ENCODE peak calls at places on chromosome 13, in nine cellular contexts. S is PC-3, A is neural progenitor cell, R is psoas muscle, C is AG04450, M is cardiac muscle cell, X is body of pancreas, O is ascending aorta, N is brain microvascular endothelial cell. K is an unnamed sample.

GRCh38 chr13:102286326-102286725 is 115.5 kb downstream of the FGF14 start:
- DNase-seq in O (no peak), N (peak; percentile 50), X (no peak), R (no peak), A (no peak), S (peak; percentile 52), M (no peak), C (peak; percentile 74), K (no peak)

GRCh38 chr13:94829201-94829600 is 116.9 kb upstream of the SOX21 start:
- DNase-seq in X (no peak), O (no peak), N (no peak), R (no peak), C (no peak), A (peak; percentile 52), M (no peak), S (no peak), K (no peak)

GRCh38 chr13:85772379-85772778 is 26.8 kb downstream of the SLITRK6 start:
- DNase-seq in N (peak; percentile 36), O (no peak), R (no peak), C (no peak), X (no peak), M (no peak), S (peak; percentile 4), A (no peak), K (no peak)

GRCh38 chr13:35747594-35747993 is 271.1 kb upstream of the MAB21L1 start:
- DNase-seq in S (no peak), N (no peak), A (no peak), X (no peak), C (no peak), O (no peak), R (no peak), M (no peak), K (no peak)

GRCh38 chr13:36026556-36026955 is 104.6 kb downstream of the DCLK1 start:
- DNase-seq in A (no peak), O (no peak), C (no peak), S (no peak), R (no peak), M (no peak), N (no peak), X (no peak), K (no peak)

GRCh38 chr13:102402292-102402691 is 444 bp upstream of the FGF14 start:
- DNase-seq in A (peak; percentile 91), M (peak; percentile 23), C (no peak), O (peak; percentile 65), R (peak; percentile 44), N (no peak), X (peak; percentile 31), S (no peak), K (no peak)

GRCh38 chr13:51093574-51093973 is 17.5 kb downstream of the C13orf42 start:
- DNase-seq in A (no peak), N (no peak), O (no peak), X (no peak), M (no peak), R (no peak), S (peak; percentile 59), C (no peak), K (no peak)

GRCh38 chr13:109351236-109351635 is 435.1 kb downstream of the IRS2 start:
- DNase-seq in R (no peak), N (no peak), X (no peak), S (no peak), C (no peak), A (no peak), O (no peak), M (no peak), K (no peak)

GRCh38 chr13:79668353-79668752 is 187.4 kb downstream of the NDFIP2 start:
- DNase-seq in N (no peak), C (no peak), M (no peak), S (no peak), O (no peak), R (no peak), A (no peak), X (no peak), K (no peak)

GRCh38 chr13:35014606-35015005 is 72.5 kb downstream of the NBEA start:
- DNase-seq in N (no peak), R (no peak), A (peak; percentile 13), X (no peak), O (no peak), S (no peak), M (no peak), C (no peak), K (no peak)

GRCh38 chr13:112068531-112069062 is 1.6 kb downstream of the SOX1 start:
- DNase-seq in R (no peak), M (no peak), N (no peak), A (peak; percentile 57), O (no peak), C (no peak), S (no peak), X (no peak), K (peak; percentile 68)

GRCh38 chr13:109789262-109789661 is 2.9 kb upstream of the IRS2 start:
- DNase-seq in C (no peak), X (peak; percentile 58), M (no peak), R (no peak), S (no peak), N (no peak), A (no peak), O (no peak), K (no peak)

GRCh38 chr13:45492538-45492937 is 27.8 kb downstream of the COG3 start:
- DNase-seq in S (no peak), A (no peak), N (no peak), C (no peak), R (no peak), M (no peak), O (no peak), X (no peak), K (no peak)

GRCh38 chr13:69796256-69796655 is 311.4 kb upstream of the ATXN8OS start:
- DNase-seq in A (no peak), X (no peak), M (no peak), N (no peak), C (no peak), S (no peak), R (no peak), O (no peak), K (no peak)

GRCh38 chr13:98297043-98297442 is 120.0 kb upstream of the RNF113B start:
- DNase-seq in N (no peak), M (no peak), X (no peak), R (no peak), A (no peak), O (no peak), S (no peak), C (no peak), K (no peak)
- TF ChIP-seq CTCF in N (no peak), M (no peak), X (no peak), R (no peak), A (no peak), O (no peak), S (no peak), C (no peak), K (no peak)

GRCh38 chr13:44321961-44322360 is 51.7 kb upstream of the SERP2 start:
- DNase-seq in C (no peak), O (no peak), S (no peak), M (no peak), N (no peak), R (no peak), X (no peak), A (no peak), K (no peak)

GRCh38 chr13:44313674-44314073 is 60.0 kb upstream of the SERP2 start:
- DNase-seq in A (no peak), M (no peak), C (no peak), O (peak; percentile 31), N (peak; percentile 87), X (no peak), S (peak; percentile 86), R (no peak), K (no peak)

GRCh38 chr13:44320611-44321010 is 53.0 kb upstream of the SERP2 start:
- DNase-seq in A (no peak), C (no peak), X (no peak), N (no peak), R (no peak), S (no peak), M (no peak), O (no peak), K (no peak)

GRCh38 chr13:44312898-44313551 is 60.6 kb upstream of the SERP2 start:
- DNase-seq in X (no peak), R (no peak), C (peak; percentile 70), A (no peak), M (no peak), S (peak; percentile 91), O (peak; percentile 52), N (peak; percentile 82), K (no peak)

DNA sequence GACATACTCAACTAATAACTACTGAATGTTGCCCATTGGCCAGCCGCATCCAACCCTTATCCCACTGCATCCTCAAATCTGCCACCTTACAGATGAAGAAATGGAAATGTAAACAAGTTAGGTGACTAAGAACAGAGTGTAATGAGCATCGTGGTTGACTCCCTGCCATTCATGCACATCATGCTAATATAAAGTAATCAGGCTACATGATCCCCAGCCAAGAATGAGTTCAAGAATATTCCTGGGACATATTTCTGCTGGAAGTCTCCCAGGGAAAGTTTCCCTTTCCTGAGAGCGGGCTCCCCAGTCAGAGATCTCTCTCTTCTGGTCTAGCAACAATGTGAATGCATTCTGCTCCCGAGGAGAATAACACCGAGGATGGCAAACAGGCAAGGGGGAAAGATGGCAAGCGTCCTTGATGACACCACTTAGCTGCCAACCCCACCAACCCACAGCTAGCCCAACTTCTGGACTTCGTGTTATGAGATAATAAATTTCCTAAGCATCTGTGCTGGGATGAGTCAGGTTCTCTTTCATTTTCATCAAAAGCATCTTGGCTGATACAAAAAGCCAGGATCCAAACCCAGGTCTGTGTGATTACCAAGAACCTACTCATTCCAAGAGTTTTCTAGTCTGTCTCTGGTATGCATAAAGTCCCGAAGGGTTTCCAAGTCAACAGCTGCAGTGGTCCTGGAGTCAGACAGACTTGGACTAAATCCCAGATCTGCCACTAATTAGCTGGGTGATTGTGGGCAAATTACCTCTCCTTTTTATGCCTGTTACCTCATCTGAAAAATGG is 55.7 kb upstream of the SERP2 start:
- DNase-seq in R (no peak), C (no peak), N (no peak), S (peak; percentile 31), O (no peak), X (no peak), A (no peak), M (no peak), K (no peak)
- H3K4me3 ChIP-seq in R (peak overlapping the region; percentile 17), C (no peak overlapping the region), N (no peak overlapping the region), S (no peak overlapping the region), O (peak overlapping the region; percentile 21), X (no peak overlapping the region), A (no peak overlapping the region), M (no peak overlapping the region), K (no peak overlapping the region)

GRCh38 chr13:37226966-37227365 is 121.5 kb upstream of the CSNK1A1L start:
- DNase-seq in C (peak; percentile 16), M (no peak), A (no peak), S (peak; percentile 56), R (no peak), N (peak; percentile 69), O (no peak), X (no peak), K (no peak)

GRCh38 chr13:37229931-37230330 is 124.5 kb upstream of the CSNK1A1L start:
- DNase-seq in M (no peak), N (no peak), X (no peak), C (no peak), R (no peak), O (no peak), A (no peak), S (no peak), K (no peak)

GRCh38 chr13:37225414-37226047 is 120.1 kb upstream of the CSNK1A1L start:
- DNase-seq in A (no peak), C (no peak), M (no peak), N (peak; percentile 34), O (no peak), S (no peak), R (no peak), X (no peak), K (no peak)
- H3K27ac ChIP-seq in A (no peak overlapping the region), C (peak overlapping the region; percentile 43), M (no peak overlapping the region), N (peak overlapping the region; percentile 61), O (peak overlapping the region; percentile 79), S (no peak overlapping the region), R (no peak overlapping the region), X (no peak overlapping the region), K (no peak overlapping the region)

GRCh38 chr13:28657784-28658538 is 969 bp upstream of the POMP start:
- DNase-seq in A (peak; percentile 15), O (no peak), N (no peak), M (no peak), S (no peak), R (no peak), X (no peak), C (no peak), K (no peak)
- TF ChIP-seq CTCF in A (no peak), O (no peak), N (peak; percentile 33), M (no peak), S (peak; percentile 28), R (no peak), X (no peak), C (peak; percentile 42), K (peak; percentile 10)

K was measured in left lung.